ENCODE peak calls at places on chromosome 15, in ten cellular contexts. S is A549; V is sigmoid colon; L is GM23338; H is effector memory CD4-positive, alpha-beta T cell; A is hepatocyte; D is adrenal gland; P is CD4-positive, alpha-beta memory T cell; W is fibroblast of lung; C is thoracic aorta. G is an unnamed sample.

GRCh38 chr15:41490355-41490754 is 3.3 kb upstream of the ITPKA start:
- DNase-seq in S (peak; percentile 67), V (no peak), L (no peak), H (no peak), A (peak; percentile 71), D (peak; percentile 42), P (no peak), W (peak; percentile 97), C (no peak), G (no peak)

GRCh38 chr15:63772531-63772930 is 61.2 kb downstream of the HERC1 start:
- DNase-seq in S (no peak), V (no peak), L (no peak), H (no peak), A (no peak), D (no peak), P (no peak), W (peak; percentile 5), C (no peak), G (no peak)

GRCh38 chr15:75420698-75421097 is 30.8 kb downstream of the SIN3A start:
- DNase-seq in S (no peak), V (no peak), L (no peak), H (no peak), A (no peak), D (no peak), P (no peak), W (peak; percentile 54), C (no peak), G (no peak)

GRCh38 chr15:40939909-40940801 is 11.0 kb downstream of the DLL4 start:
- DNase-seq in S (no peak), V (no peak), L (no peak), H (no peak), A (no peak), D (no peak), P (no peak), W (no peak), C (no peak), G (peak; percentile 70)

GRCh38 chr15:25171856-25172687 is 217.3 kb downstream of the SNRPN start:
- DNase-seq in S (no peak), V (peak; percentile 50), L (no peak), H (no peak), A (peak; percentile 1), D (no peak), P (no peak), W (no peak), C (no peak), G (peak; percentile 52)

GRCh38 chr15:100717596-100717995 is 115.2 kb downstream of the ASB7 start:
- DNase-seq in S (no peak), V (peak; percentile 49), L (no peak), H (no peak), A (no peak), D (no peak), P (no peak), W (no peak), C (no peak), G (no peak)

GRCh38 chr15:62469874-62470688 is 305.0 kb upstream of the C2CD4B start:
- DNase-seq in S (no peak), V (peak; percentile 87), L (peak; percentile 51), H (no peak), A (no peak), D (no peak), P (no peak), W (peak; percentile 81), C (peak; percentile 60), G (peak; percentile 48)

GRCh38 chr15:56327721-56328502 is 37.3 kb upstream of the TEX9 start:
- DNase-seq in S (no peak), V (no peak), L (peak; percentile 12), H (no peak), A (no peak), D (no peak), P (no peak), W (peak; percentile 11), C (no peak), G (peak; percentile 95)

GRCh38 chr15:42053010-42053409 is 32.2 kb upstream of the PLA2G4E start:
- DNase-seq in S (no peak), V (no peak), L (no peak), H (no peak), A (no peak), D (no peak), P (no peak), W (no peak), C (no peak), G (no peak)

GRCh38 chr15:37056894-37057205 is 43.5 kb downstream of the MEIS2 start:
- DNase-seq in S (no peak), V (no peak), L (no peak), H (no peak), A (no peak), D (no peak), P (no peak), W (no peak), C (no peak), G (no peak)

GRCh38 chr15:52208306-52208946 is 17.2 kb upstream of the GNB5 start:
- DNase-seq in S (peak; percentile 81), V (peak; percentile 70), L (peak; percentile 87), H (peak; percentile 40), A (peak; percentile 77), D (peak; percentile 54), P (peak; percentile 69), W (peak; percentile 68), C (no peak), G (no peak)

GRCh38 chr15:39267685-39268084 is 313.2 kb upstream of the THBS1 start:
- DNase-seq in S (no peak), V (no peak), L (no peak), H (no peak), A (no peak), D (no peak), P (no peak), W (no peak), C (no peak), G (no peak)

GRCh38 chr15:79035111-79035601 is 55.4 kb downstream of the RASGRF1 start:
- DNase-seq in S (no peak), V (no peak), L (peak; percentile 71), H (no peak), A (no peak), D (no peak), P (no peak), W (no peak), C (no peak), G (no peak)

GRCh38 chr15:32659340-32659831 is 17.9 kb downstream of the SCG5 start:
- DNase-seq in S (peak; percentile 63), V (no peak), L (no peak), H (no peak), A (no peak), D (no peak), P (no peak), W (no peak), C (peak; percentile 15), G (peak; percentile 85)

GRCh38 chr15:99507732-99508571 is 57.8 kb upstream of the MEF2A start:
- DNase-seq in S (no peak), V (peak; percentile 80), L (no peak), H (no peak), A (peak; percentile 31), D (peak; percentile 68), P (no peak), W (peak; percentile 86), C (peak; percentile 36), G (no peak)
- H3K4me1 ChIP-seq in S (no peaks in the 10 kb centered on the region), V (peaks cover 26% of the 10 kb centered on the region), L (no peaks in the 10 kb centered on the region), H (no peaks in the 10 kb centered on the region), A (peaks cover 3% of the 10 kb centered on the region), D (peaks cover 18% of the 10 kb centered on the region), P (no peaks in the 10 kb centered on the region), W (peaks cover 12% of the 10 kb centered on the region), C (peaks cover 23% of the 10 kb centered on the region), G (peaks cover 3% of the 10 kb centered on the region)

GRCh38 chr15:26806574-26806973 is 33.7 kb upstream of the GABRB3 start:
- DNase-seq in S (no peak), V (no peak), L (no peak), H (no peak), A (no peak), D (no peak), P (no peak), W (no peak), C (no peak), G (no peak)
- H3K27ac ChIP-seq in S (no peak overlapping the region), V (no peak overlapping the region), L (no peak overlapping the region), H (no peak overlapping the region), A (no peak overlapping the region), D (no peak overlapping the region), P (no peak overlapping the region), W (no peak overlapping the region), C (no peak overlapping the region), G (no peak overlapping the region)

GRCh38 chr15:85625431-85625830 is 169.3 kb downstream of the KLHL25 start:
- DNase-seq in S (no peak), V (no peak), L (no peak), H (no peak), A (no peak), D (no peak), P (peak; percentile 61), W (no peak), C (no peak), G (no peak)
- H3K4me1 ChIP-seq in S (peaks cover 9% of the 10 kb centered on the region), V (peaks cover 43% of the 10 kb centered on the region), L (peaks cover 4% of the 10 kb centered on the region), H (peaks cover 48% of the 10 kb centered on the region), A (peaks cover 46% of the 10 kb centered on the region), D (peaks cover 71% of the 10 kb centered on the region), P (peaks cover 69% of the 10 kb centered on the region), W (peaks cover 22% of the 10 kb centered on the region), C (peaks cover 19% of the 10 kb centered on the region), G (no peaks in the 10 kb centered on the region)

GRCh38 chr15:48720646-48721045 is 75.1 kb upstream of the FBN1 start:
- DNase-seq in S (no peak), V (peak; percentile 62), L (no peak), H (no peak), A (no peak), D (no peak), P (no peak), W (peak; percentile 13), C (no peak), G (no peak)

GRCh38 chr15:48718646-48719045 is 73.1 kb upstream of the FBN1 start:
- DNase-seq in S (no peak), V (no peak), L (no peak), H (no peak), A (no peak), D (no peak), P (no peak), W (no peak), C (no peak), G (no peak)

GRCh38 chr15:48719668-48720067 is 74.2 kb upstream of the FBN1 start:
- DNase-seq in S (no peak), V (no peak), L (no peak), H (no peak), A (no peak), D (no peak), P (no peak), W (no peak), C (no peak), G (no peak)

GRCh38 chr15:48722764-48723661 is 77.5 kb upstream of the FBN1 start:
- DNase-seq in S (peak; percentile 79), V (no peak), L (no peak), H (no peak), A (no peak), D (peak; percentile 48), P (no peak), W (peak; percentile 78), C (no peak), G (peak; percentile 83)

DNA sequence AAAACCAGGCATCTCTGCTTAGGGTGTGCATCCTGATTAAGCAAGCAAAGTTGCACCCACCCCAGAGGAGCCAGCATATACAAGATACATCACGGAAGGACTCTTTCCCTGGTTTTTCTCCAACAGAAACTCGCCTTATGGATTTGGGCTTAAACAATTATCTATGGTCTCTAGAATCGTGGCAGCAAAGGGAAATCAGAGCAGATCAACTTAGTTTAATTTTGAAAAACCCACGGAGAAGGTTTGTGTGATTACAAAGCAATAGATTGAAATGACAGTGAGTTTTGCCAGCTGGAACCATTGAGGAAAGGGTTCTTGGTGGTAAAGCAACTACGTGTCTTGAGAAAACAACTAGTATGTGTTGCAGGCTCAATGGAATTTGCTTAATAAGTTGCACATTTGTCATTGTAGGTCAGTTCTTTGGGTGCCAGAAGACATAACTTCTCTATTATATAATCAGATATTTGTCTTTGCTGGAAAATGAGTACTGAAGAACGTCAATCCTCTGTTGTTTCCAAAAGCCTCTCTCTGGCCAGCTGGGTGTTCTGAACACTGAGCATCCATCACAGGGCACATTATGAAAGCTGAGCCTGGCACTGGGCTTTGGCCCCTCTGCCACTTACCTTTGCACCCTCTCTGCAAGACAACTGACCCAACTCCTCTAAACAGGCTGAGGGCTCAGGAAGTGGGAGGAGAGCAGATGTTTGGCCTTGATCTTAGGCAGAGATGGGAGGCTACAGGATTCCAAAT is 75.7 kb upstream of the FBN1 start:
- DNase-seq in S (no peak), V (peak; percentile 58), L (no peak), H (no peak), A (no peak), D (no peak), P (no peak), W (peak; percentile 58), C (no peak), G (no peak)
- H3K27ac ChIP-seq in S (no peak overlapping the region), V (peak overlapping the region; percentile 3), L (no peak overlapping the region), H (no peak overlapping the region), A (no peak overlapping the region), D (no peak overlapping the region), P (no peak overlapping the region), W (no peak overlapping the region), C (no peak overlapping the region), G (no peak overlapping the region)

G was measured in RWPE2.